ENCODE peak calls at places on chromosomes 2 and 18, in four cellular contexts. One of them, this sample, is unnamed.

GRCh38 chr2:182897137-182897536 is 30.7 kb upstream of the FRZB start:
- DNase-seq in ovary: no peak
- DNase-seq in GM13976: no peak
- DNase-seq in psoas muscle: no peak
- DNase-seq in this sample: no peak

GRCh38 chr2:47214990-47215389 is 59.9 kb upstream of the STPG4 start:
- DNase-seq in ovary: no peak
- DNase-seq in GM13976: no peak
- DNase-seq in psoas muscle: no peak
- DNase-seq in this sample: no peak

GRCh38 chr2:129827251-129827894 is 152.1 kb upstream of the RAB6C start:
- DNase-seq in ovary: no peak
- DNase-seq in GM13976: no peak
- DNase-seq in psoas muscle: no peak
- DNase-seq in this sample: no peak

GRCh38 chr2:204897561-204897960 is 352.3 kb downstream of the PARD3B start:
- DNase-seq in ovary: no peak
- DNase-seq in GM13976: no peak
- DNase-seq in psoas muscle: no peak
- DNase-seq in this sample: no peak

GRCh38 chr2:18356676-18357075 is 203.8 kb downstream of the RDH14 start:
- DNase-seq in ovary: no peak
- DNase-seq in GM13976: no peak
- DNase-seq in psoas muscle: no peak
- DNase-seq in this sample: no peak

GRCh38 chr2:47307066-47307465 is 95.9 kb upstream of the MSH2 start:
- DNase-seq in ovary: no peak
- DNase-seq in GM13976: no peak
- DNase-seq in psoas muscle: no peak
- DNase-seq in this sample: no peak

GRCh38 chr2:186426153-186427016 is 59.7 kb upstream of the ZC3H15 start:
- DNase-seq in ovary: no peak
- DNase-seq in GM13976: peak
- DNase-seq in psoas muscle: no peak
- DNase-seq in this sample: peak

GRCh38 chr18:8936646-8937045 is 165.9 kb upstream of the NDUFV2 start:
- DNase-seq in ovary: no peak
- DNase-seq in GM13976: no peak
- DNase-seq in psoas muscle: no peak
- DNase-seq in this sample: no peak

GRCh38 chr2:234335676-234336228 is 161.1 kb downstream of the ARL4C start:
- DNase-seq in ovary: no peak
- DNase-seq in GM13976: no peak
- DNase-seq in psoas muscle: peak
- DNase-seq in this sample: no peak

GRCh38 chr2:222878877-222879601 is 18.2 kb downstream of the ACSL3 start:
- DNase-seq in ovary: no peak
- DNase-seq in GM13976: no peak
- DNase-seq in psoas muscle: no peak
- DNase-seq in this sample: no peak

GRCh38 chr2:207655000-207655399 is 29.8 kb upstream of the METTL21A start:
- DNase-seq in ovary: no peak
- DNase-seq in GM13976: no peak
- DNase-seq in psoas muscle: no peak
- DNase-seq in this sample: no peak

GRCh38 chr2:230225486-230225885 is at the start of gene SP140:
- DNase-seq in ovary: no peak
- DNase-seq in GM13976: peak
- DNase-seq in psoas muscle: peak
- DNase-seq in this sample: peak

GRCh38 chr2:106596844-106597243 is 109.7 kb downstream of the CD8B2 start:
- DNase-seq in ovary: no peak
- DNase-seq in GM13976: no peak
- DNase-seq in psoas muscle: no peak
- DNase-seq in this sample: no peak

GRCh38 chr2:176779917-176780316 is 432.7 kb upstream of the HNRNPA3 start:
- DNase-seq in ovary: no peak
- DNase-seq in GM13976: no peak
- DNase-seq in psoas muscle: no peak
- DNase-seq in this sample: no peak

GRCh38 chr2:204731996-204732395 is 186.7 kb downstream of the PARD3B start:
- DNase-seq in ovary: no peak
- DNase-seq in GM13976: no peak
- DNase-seq in psoas muscle: no peak
- DNase-seq in this sample: no peak

DNA sequence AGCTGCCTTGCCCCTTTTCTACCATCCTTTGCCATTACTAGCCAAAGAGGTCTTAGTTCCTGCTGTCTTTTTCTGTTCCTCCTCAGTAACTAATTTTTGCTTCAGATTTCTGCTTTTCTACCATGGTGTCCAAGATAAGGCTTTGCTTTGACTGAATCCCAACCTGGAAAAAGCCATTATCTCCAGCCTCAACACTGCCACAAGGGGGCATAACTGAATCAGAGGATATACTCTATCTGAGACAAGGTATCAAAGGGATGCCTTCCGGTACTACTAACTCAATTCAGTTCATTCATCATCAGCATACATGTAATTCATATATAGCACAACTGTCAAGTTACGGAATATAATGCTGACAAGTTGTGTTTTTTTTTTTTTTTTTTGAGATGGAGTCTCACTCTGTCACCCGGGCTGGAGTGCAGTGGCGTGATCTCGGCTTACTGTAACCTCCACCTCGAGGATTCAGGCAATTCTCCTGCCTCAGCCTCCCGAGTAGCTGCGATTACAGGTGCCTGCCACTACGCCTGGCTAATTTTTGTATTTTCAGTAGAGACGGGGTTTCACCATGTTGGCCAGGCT is 11.4 kb downstream of the OSGEPL1 start:
- DNase-seq in ovary: no peak
- DNase-seq in GM13976: peak
- DNase-seq in psoas muscle: no peak
- DNase-seq in this sample: peak
- TF ChIP-seq CTCF in ovary: no peak
- TF ChIP-seq CTCF in GM13976: peak
- TF ChIP-seq CTCF in psoas muscle: peak
- TF ChIP-seq CTCF in this sample: peak

GRCh38 chr2:52964916-52965530 is 802.6 kb upstream of the CHAC2 start:
- DNase-seq in ovary: no peak
- DNase-seq in GM13976: no peak
- DNase-seq in psoas muscle: no peak
- DNase-seq in this sample: no peak

GRCh38 chr2:52968043-52968442 is 799.6 kb upstream of the CHAC2 start:
- DNase-seq in ovary: no peak
- DNase-seq in GM13976: no peak
- DNase-seq in psoas muscle: no peak
- DNase-seq in this sample: no peak
- TF ChIP-seq CTCF in ovary: no peak
- TF ChIP-seq CTCF in GM13976: no peak
- TF ChIP-seq CTCF in psoas muscle: no peak
- TF ChIP-seq CTCF in this sample: no peak

DNA sequence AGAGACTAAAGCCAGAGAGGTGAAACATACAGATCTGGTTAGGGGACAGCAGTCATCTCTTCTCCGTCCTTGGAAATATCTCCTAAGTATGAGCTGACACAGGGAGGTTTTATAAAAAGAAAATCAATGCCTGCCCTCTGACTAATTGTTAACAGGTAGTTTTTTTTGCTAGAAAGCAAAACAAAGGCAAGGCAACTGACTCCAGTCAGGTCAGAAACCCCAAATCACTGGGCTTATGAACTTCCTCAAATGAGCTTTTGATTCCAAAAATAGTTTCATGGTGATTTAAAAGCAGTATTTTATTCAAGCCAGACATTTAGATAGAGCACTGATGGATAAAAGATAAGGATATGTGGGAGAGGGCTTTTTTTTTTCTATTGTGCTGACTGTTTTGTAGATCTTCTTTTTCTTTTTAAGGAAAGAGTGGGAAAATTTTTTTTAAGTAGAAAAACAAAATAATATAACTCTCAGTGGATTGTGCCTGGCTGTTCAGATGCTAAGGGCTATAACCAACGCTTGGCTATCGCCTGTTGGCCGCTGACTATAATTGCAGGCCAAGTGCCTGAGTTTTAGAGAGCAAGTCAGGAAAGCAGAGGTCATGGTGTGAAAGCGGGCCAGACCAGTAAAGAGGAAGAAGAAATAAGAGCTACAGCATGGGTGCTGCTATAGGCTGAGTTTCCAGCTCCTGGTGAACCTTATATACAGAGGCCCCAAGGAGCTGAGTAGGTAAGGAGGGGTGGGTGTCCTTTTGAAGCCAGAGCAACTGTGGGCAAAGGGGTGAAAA is 44.9 kb downstream of the MRPL35 start:
- DNase-seq in ovary: no peak
- DNase-seq in GM13976: peak
- DNase-seq in psoas muscle: no peak
- DNase-seq in this sample: peak
- TF ChIP-seq CTCF in ovary: no peak
- TF ChIP-seq CTCF in GM13976: no peak
- TF ChIP-seq CTCF in psoas muscle: no peak
- TF ChIP-seq CTCF in this sample: no peak

GRCh38 chr18:26685438-26686173 is 137.3 kb upstream of the KCTD1 start:
- DNase-seq in ovary: no peak
- DNase-seq in GM13976: no peak
- DNase-seq in psoas muscle: no peak
- DNase-seq in this sample: no peak

GRCh38 chr18:26686532-26686931 is 138.2 kb upstream of the KCTD1 start:
- DNase-seq in ovary: no peak
- DNase-seq in GM13976: no peak
- DNase-seq in psoas muscle: no peak
- DNase-seq in this sample: no peak

GRCh38 chr18:26689226-26689913 is 141.0 kb upstream of the KCTD1 start:
- DNase-seq in ovary: no peak
- DNase-seq in GM13976: no peak
- DNase-seq in psoas muscle: no peak
- DNase-seq in this sample: no peak
- TF ChIP-seq CTCF in ovary: no peak
- TF ChIP-seq CTCF in GM13976: no peak
- TF ChIP-seq CTCF in psoas muscle: no peak
- TF ChIP-seq CTCF in this sample: no peak

GRCh38 chr2:231671617-231672350 is 36.5 kb upstream of the PTMA start:
- DNase-seq in ovary: peak
- DNase-seq in GM13976: peak
- DNase-seq in psoas muscle: no peak
- DNase-seq in this sample: peak

GRCh38 chr2:231673348-231673770 is 35.0 kb upstream of the PTMA start:
- DNase-seq in ovary: peak
- DNase-seq in GM13976: no peak
- DNase-seq in psoas muscle: peak
- DNase-seq in this sample: no peak

GRCh38 chr2:231670892-231671616 is 37.3 kb upstream of the PTMA start:
- DNase-seq in ovary: no peak
- DNase-seq in GM13976: no peak
- DNase-seq in psoas muscle: no peak
- DNase-seq in this sample: no peak

GRCh38 chr2:231674587-231675334 is 33.6 kb upstream of the PTMA start:
- DNase-seq in ovary: peak
- DNase-seq in GM13976: peak
- DNase-seq in psoas muscle: peak
- DNase-seq in this sample: peak

DNA sequence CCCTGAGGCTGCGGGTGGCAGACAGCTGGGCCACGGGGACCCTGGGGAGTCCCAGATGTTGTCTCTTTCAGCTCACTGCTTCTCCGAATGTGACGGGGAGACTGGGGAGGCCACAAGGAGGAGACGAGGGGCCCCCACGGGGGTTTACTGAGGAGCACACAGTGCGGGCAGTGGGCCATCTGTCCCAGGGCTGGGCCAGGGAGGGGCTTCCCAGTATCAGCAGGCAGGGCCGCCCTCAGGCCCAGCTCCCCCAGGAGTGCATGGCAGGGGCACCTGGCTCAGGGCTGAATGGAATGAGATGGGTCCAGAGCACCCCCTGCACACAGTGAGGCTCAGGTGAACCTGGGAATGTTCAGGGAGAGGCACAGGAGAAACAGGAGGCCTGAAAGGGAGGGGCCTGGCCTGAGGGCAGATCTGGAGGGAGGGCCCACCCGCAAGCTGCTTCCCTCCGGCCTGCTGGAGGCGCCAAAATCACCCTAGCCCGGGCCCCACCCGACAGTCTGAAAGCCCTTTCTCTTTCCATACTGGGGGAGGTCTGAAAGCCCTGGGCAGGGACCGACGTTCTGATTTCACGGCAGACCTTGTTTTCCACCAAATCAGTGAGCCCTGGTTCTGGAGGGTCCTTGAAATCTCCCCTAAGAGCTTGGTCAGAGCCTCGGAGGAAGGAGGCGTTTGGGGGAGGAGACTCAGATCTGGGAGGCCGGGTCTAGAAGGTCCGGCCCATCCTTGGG is 35.5 kb upstream of the PTMA start:
- DNase-seq in ovary: peak
- DNase-seq in GM13976: peak
- DNase-seq in psoas muscle: no peak
- DNase-seq in this sample: peak
- TF ChIP-seq CTCF in ovary: no peak
- TF ChIP-seq CTCF in GM13976: peak
- TF ChIP-seq CTCF in psoas muscle: no peak
- TF ChIP-seq CTCF in this sample: peak

DNA sequence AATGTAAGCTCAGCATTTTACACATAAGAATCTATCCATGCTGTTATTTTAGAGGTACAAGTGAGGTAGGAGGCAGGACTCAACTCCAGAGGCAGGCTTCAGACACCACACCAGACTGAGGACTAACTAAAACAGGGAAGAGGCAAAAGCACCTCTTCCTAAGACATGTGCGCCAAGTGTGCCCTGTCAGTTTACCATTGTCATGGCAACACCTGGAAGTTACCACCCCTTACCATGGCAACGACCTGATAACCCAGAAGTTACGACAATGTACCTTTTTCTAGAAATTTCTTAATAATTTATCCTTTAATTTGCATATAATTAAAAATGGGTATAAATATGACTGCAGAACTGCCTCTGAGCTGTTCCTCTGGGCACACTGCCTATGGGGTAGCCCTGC is 160.1 kb downstream of the FAM124B start:
- DNase-seq in ovary: no peak
- DNase-seq in GM13976: no peak
- DNase-seq in psoas muscle: no peak
- DNase-seq in this sample: no peak
- TF ChIP-seq CTCF in ovary: no peak
- TF ChIP-seq CTCF in GM13976: no peak
- TF ChIP-seq CTCF in psoas muscle: no peak
- TF ChIP-seq CTCF in this sample: no peak

GRCh38 chr2:240970104-240970503 is 28.3 kb upstream of the SNED1 start:
- DNase-seq in ovary: no peak
- DNase-seq in GM13976: no peak
- DNase-seq in psoas muscle: no peak
- DNase-seq in this sample: no peak
- TF ChIP-seq CTCF in ovary: no peak
- TF ChIP-seq CTCF in GM13976: no peak
- TF ChIP-seq CTCF in psoas muscle: no peak
- TF ChIP-seq CTCF in this sample: no peak

DNA sequence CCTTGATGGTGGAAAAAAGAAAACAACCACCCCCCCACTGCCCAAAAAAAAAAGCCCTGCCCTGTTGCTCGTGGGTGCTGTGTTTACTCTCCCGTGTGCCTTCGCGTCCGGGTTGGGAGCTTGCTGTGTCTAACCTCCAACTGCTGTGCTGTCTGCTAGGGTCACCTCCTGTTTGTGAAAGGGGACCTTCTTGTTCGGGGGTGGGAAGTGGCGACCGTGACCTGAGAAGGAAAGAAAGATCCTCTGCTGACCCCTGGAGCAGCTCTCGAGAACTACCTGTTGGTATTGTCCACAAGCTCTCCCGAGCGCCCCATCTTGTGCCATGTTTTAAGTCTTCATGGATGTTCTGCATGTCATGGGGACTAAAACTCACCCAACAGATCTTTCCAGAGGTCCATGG is 28.0 kb downstream of the MAL start:
- DNase-seq in ovary: no peak
- DNase-seq in GM13976: peak
- DNase-seq in psoas muscle: peak
- DNase-seq in this sample: no peak
- TF ChIP-seq CTCF in ovary: no peak
- TF ChIP-seq CTCF in GM13976: no peak
- TF ChIP-seq CTCF in psoas muscle: peak
- TF ChIP-seq CTCF in this sample: peak